ENCODE peak calls at places on chromosomes 11 and 22, in five cellular contexts. F is body of pancreas, Z is astrocyte of the cerebellum, U is AG04450, R is heart left ventricle. S is an unnamed sample.

GRCh38 chr22:21695432-21696085 is 29.7 kb downstream of the PPIL2 start:
- DNase-seq in F (no peak), Z (no peak), U (no peak), R (no peak), S (no peak)

GRCh38 chr11:9601876-9602199 is 28.4 kb downstream of the WEE1 start:
- DNase-seq in F (no peak), Z (no peak), U (no peak), R (no peak), S (no peak)

GRCh38 chr22:33073989-33074391 is 15.8 kb upstream of the SYN3 start:
- DNase-seq in F (no peak), Z (no peak), U (no peak), R (no peak), S (no peak)

GRCh38 chr11:92662580-92662979 is 306.9 kb upstream of the MTNR1B start:
- DNase-seq in F (no peak), Z (no peak), U (no peak), R (no peak), S (no peak)

GRCh38 chr22:26553056-26553752 is 36.7 kb downstream of the TPST2 start:
- DNase-seq in F (peak), Z (peak), U (peak), R (no peak), S (peak)

GRCh38 chr22:44931766-44932165 is 78.0 kb downstream of the PHF21B start:
- DNase-seq in F (no peak), Z (no peak), U (no peak), R (no peak), S (no peak)

GRCh38 chr11:2523821-2524391 is 79.1 kb downstream of the KCNQ1 start:
- DNase-seq in F (no peak), Z (no peak), U (no peak), R (peak), S (no peak)

GRCh38 chr11:114291847-114292680 is 4.1 kb upstream of the NNMT start:
- DNase-seq in F (no peak), Z (peak), U (no peak), R (no peak), S (peak)

GRCh38 chr22:47899894-47900293 is 1137.4 kb downstream of the TBC1D22A start:
- DNase-seq in F (no peak), Z (no peak), U (no peak), R (no peak), S (no peak)

GRCh38 chr11:91857194-91857593 is 367.4 kb upstream of the FAT3 start:
- DNase-seq in F (no peak), Z (no peak), U (no peak), R (no peak), S (no peak)

GRCh38 chr11:115676768-115677167 is 172.6 kb upstream of the CADM1 start:
- DNase-seq in F (no peak), Z (peak), U (peak), R (no peak), S (peak)

GRCh38 chr11:1639102-1639620 is 9.6 kb downstream of the KRTAP5-5 start:
- DNase-seq in F (no peak), Z (no peak), U (no peak), R (peak), S (no peak)

GRCh38 chr22:32950366-32950765 is 107.8 kb downstream of the SYN3 start:
- DNase-seq in F (no peak), Z (no peak), U (no peak), R (no peak), S (no peak)

GRCh38 chr11:74739546-74740270 is 8.5 kb upstream of the CHRDL2 start:
- DNase-seq in F (peak), Z (peak), U (peak), R (no peak), S (no peak)

GRCh38 chr11:13923182-13923581 is 39.3 kb upstream of the SPON1 start:
- DNase-seq in F (no peak), Z (no peak), U (no peak), R (no peak), S (no peak)

GRCh38 chr11:67267188-67268035 is 1.1 kb downstream of the GRK2 start:
- DNase-seq in F (peak), Z (no peak), U (no peak), R (peak), S (no peak)

GRCh38 chr11:67118059-67118766 is 850 bp upstream of the KDM2A start:
- DNase-seq in F (peak), Z (no peak), U (no peak), R (peak), S (no peak)

GRCh38 chr11:111937859-111938258 is 716 bp downstream of the DIXDC1 start:
- DNase-seq in F (no peak), Z (no peak), U (no peak), R (no peak), S (no peak)

GRCh38 chr11:34637303-34637702 is 16.4 kb downstream of the EHF start:
- DNase-seq in F (peak), Z (no peak), U (no peak), R (peak), S (no peak)

GRCh38 chr22:44375451-44375850 is 62.7 kb upstream of the SHISAL1 start:
- DNase-seq in F (no peak), Z (no peak), U (no peak), R (no peak), S (no peak)

GRCh38 chr22:48581821-48582469 is 1245.7 kb downstream of the BRD1 start:
- DNase-seq in F (no peak), Z (no peak), U (no peak), R (no peak), S (no peak)

GRCh38 chr11:2378527-2379210 is 1.6 kb downstream of the CD81 start:
- DNase-seq in F (no peak), Z (no peak), U (peak), R (peak), S (no peak)

GRCh38 chr11:74634537-74634936 is 42.2 kb downstream of the POLD3 start:
- DNase-seq in F (peak), Z (peak), U (no peak), R (no peak), S (no peak)

GRCh38 chr11:103338621-103339484 is 229.6 kb downstream of the DYNC2H1 start:
- DNase-seq in F (no peak), Z (no peak), U (no peak), R (no peak), S (no peak)

GRCh38 chr11:7444582-7444981 is 40.7 kb upstream of the OLFML1 start:
- DNase-seq in F (no peak), Z (peak), U (no peak), R (peak), S (no peak)

GRCh38 chr22:39152511-39153219 is at the start of gene CBX7:
- DNase-seq in F (peak), Z (no peak), U (peak), R (peak), S (no peak)
- H3K4me3 ChIP-seq in F (peak), Z (peak), U (peak), R (peak), S (peak)

DNA sequence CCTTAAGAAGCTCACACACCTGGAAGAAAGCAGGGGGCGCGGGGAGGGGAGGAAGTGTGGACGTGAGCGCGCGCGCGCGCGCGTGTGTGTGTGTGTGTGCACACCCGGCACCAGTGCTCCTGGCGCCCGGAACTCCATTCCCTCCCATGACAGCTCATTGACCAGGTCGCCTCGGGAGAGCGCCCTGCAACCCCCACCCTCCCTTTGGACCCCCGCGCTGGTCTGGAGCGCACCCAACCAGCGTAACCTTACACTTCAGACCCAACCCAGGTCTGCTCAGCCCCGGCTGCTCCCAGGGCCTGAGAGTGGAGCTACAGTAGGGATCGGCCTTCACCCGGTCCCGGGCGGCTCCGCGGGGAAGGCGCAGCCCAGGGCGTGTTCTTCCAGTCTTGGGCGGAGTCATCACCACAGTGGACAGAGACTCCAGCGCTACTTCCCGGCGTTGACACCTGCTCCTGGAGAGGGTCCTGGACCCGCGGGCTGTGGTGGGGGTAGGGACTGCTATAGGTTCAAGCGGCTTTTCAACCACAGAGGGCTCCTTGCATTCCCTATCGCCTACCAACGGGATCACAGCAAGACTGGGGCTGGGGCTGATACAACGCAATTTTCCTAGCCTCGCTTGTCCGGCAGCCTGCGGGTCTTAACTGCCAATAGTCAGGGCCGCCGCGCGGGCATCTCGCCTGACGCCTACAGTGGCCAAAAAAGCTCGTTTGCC is 1.4 kb downstream of the GALNT18 start:
- DNase-seq in F (peak), Z (no peak), U (no peak), R (peak), S (no peak)
- H3K4me3 ChIP-seq in F (peak), Z (peak), U (peak), R (peak), S (peak)

DNA sequence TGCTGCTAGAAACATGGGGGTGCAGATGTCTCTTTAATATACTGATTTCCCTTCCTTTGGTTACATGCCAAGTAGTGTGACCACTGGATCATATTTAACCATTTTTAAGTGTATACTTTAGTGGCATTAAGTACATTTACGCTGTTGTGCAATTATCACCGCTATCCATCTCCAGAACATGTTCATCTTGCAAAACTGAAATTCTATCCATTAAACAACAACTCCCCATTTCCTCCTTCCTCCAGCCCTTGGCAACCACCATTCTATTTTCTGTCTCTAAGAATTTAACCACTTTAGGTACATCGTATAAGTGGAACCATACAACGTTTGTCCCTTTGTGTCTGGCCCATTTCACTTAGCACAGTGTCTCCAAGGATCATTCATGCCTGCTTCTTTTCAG is 44.4 kb upstream of the ZBED5 start:
- DNase-seq in F (no peak), Z (no peak), U (no peak), R (no peak), S (no peak)
- H3K4me3 ChIP-seq in F (no peak), Z (no peak), U (no peak), R (no peak), S (no peak)

GRCh38 chr22:18111759-18112330 is 1.2 kb downstream of the TUBA8 start:
- DNase-seq in F (no peak), Z (no peak), U (no peak), R (peak), S (no peak)

GRCh38 chr22:18110194-18110943 is at the start of gene TUBA8:
- DNase-seq in F (peak), Z (no peak), U (no peak), R (peak), S (no peak)

GRCh38 chr22:18108187-18108586 is 2.4 kb upstream of the TUBA8 start:
- DNase-seq in F (no peak), Z (no peak), U (no peak), R (no peak), S (no peak)

GRCh38 chr22:18110944-18111758 is 542 bp downstream of the TUBA8 start:
- DNase-seq in F (no peak), Z (no peak), U (no peak), R (no peak), S (no peak)

DNA sequence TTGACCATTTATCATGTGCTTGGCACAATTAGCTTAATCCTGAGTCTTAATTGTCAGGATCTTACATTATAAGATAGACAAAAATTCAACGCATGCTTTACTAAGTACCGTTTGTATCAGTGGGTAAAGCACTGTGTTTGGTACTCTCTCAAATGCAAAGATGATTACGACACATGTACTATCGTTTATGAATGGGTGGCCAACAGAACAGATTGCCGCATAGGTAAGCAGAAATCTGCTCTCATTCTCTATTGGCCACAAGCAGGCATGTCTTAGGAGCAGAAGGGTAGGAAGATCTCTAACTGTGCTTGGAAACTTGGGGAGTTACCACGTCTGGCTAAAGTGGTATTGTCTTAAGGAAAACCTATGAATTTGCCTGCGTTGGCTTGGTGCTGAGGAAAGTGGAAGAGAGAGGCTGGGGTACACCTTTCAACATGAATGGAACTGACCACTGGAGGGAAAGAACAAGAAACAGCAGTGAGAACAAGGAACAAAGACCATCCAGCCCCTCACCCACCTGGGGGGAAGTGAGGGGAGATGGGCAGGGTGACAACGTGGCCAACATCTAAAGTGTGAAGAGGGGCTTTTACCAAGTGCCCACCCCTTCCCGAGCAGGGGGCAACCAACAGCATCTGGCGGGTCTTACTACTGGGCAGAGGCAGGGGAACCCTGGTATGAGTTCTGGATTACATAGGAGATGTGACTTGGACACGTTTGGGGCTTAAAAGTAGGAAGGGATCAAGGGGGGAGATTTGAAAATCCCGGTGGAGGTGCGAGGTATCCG is 1.0 kb upstream of the TUBA8 start:
- DNase-seq in F (no peak), Z (no peak), U (no peak), R (no peak), S (no peak)
- H3K4me3 ChIP-seq in F (no peak), Z (no peak), U (peak), R (peak), S (no peak)

GRCh38 chr22:39936523-39937145 is 23.6 kb upstream of the TMA7B start:
- DNase-seq in F (no peak), Z (no peak), U (no peak), R (no peak), S (no peak)
- H3K4me3 ChIP-seq in F (no peak), Z (no peak), U (no peak), R (no peak), S (no peak)

GRCh38 chr11:129191649-129192048 is 476 bp downstream of the ARHGAP32 start:
- DNase-seq in F (no peak), Z (no peak), U (no peak), R (no peak), S (no peak)
- H3K4me3 ChIP-seq in F (no peak), Z (no peak), U (no peak), R (no peak), S (no peak)

GRCh38 chr11:118223992-118224391 is 819 bp downstream of the JAML start:
- DNase-seq in F (no peak), Z (no peak), U (no peak), R (no peak), S (no peak)

GRCh38 chr11:118222437-118222836 is 2.4 kb downstream of the JAML start:
- DNase-seq in F (no peak), Z (no peak), U (no peak), R (no peak), S (no peak)

GRCh38 chr11:118221419-118221818 is 3.4 kb downstream of the JAML start:
- DNase-seq in F (no peak), Z (no peak), U (no peak), R (no peak), S (no peak)

GRCh38 chr11:118224512-118225180 is at the start of gene JAML:
- DNase-seq in F (no peak), Z (no peak), U (no peak), R (no peak), S (no peak)

GRCh38 chr11:118223576-118223975 is 1.2 kb downstream of the JAML start:
- DNase-seq in F (no peak), Z (no peak), U (no peak), R (no peak), S (no peak)
- H3K4me3 ChIP-seq in F (no peak), Z (no peak), U (no peak), R (peak), S (no peak)

DNA sequence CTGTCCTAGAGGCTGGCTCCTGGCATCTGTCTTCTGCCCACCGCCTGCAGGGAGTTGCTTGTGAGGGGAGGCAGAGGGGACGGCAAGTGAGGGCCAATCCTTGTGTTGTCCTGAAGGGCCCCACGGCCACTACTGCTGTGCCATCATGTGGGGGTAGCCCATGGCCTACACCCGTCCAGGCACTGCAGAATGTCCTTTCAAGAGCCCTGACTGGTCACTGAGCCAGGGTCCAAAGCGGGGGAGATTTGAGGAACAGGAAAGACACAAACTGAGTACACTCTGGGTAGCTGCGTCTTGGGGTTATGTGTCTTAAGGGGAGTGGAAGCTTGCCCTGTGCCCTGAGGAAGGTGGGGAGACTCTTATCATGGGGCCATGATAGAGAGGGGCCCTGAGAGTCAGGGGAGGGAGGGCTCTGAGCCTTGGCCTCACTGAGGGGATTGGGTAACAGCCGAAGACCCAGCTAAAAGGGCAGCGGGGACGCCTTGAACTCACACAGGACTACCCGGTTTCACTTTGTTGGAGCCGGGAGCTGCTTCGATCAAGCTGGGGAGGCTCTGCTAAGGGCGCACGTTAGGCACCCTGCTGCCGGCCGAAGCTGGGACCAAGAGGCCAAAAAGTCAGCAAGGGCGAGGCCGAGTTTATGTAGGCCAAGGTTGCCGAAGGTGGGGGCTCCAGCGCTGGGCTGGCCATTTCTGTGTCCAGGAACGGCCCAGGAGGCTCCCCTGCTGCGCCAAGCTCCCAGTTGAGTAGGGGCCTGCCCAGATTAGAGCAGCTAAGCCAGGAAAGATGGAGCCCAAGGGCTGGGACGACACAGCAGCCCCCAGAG is 1.9 kb downstream of the TBX1 start:
- DNase-seq in F (no peak), Z (no peak), U (no peak), R (no peak), S (no peak)
- H3K4me3 ChIP-seq in F (no peak), Z (no peak), U (no peak), R (no peak), S (no peak)

DNA sequence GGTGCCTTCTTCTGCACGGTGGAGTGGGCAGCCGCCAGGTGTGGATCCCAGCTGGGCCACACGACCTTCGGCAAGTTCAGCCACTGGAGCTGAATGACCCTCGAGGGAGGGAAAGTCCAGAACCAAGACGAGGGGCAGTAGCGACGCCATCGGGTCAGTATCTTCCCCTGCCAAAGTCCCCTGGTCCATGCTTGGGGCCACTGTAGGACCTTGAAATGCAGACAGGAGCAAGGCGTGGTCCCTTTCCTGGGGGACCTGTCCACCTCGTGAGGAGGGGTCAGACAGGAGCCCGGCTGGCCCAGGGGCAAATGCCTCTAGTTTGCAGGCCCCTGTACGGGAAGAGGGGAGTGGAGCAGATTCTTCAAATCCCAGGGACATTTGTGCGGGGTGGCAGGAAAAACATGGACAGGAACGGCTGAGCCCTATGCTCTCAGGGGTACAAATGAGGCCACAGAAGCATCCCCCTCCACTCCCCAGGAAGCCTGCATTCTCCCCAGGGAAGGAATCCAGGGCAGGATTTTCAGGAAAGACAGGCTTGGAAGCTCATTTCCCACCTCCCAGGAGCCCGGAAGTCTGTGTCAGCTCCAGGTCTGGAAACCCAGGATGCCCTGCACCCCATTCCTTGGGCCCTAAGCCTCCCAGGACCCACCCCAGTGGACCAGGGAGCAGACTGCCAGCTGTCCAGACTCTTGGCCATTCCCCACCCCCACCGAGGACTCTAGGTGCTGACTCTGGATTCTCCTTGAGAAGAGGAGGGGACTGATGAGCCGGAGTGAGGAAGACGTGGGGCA is 6.6 kb downstream of the SHANK2 start:
- DNase-seq in F (no peak), Z (no peak), U (no peak), R (no peak), S (no peak)
- H3K4me3 ChIP-seq in F (no peak), Z (no peak), U (no peak), R (no peak), S (no peak)

S was measured in BJ.